ENCODE peak calls at places on chromosomes 16 and 17, in ten cellular contexts. D, R, A, F, B, U, H, C, P and Q are unnamed samples.

GRCh38 chr17:47822785-47823184 is 1.2 kb upstream of the OSBPL7 start:
- DNase-seq in D (no peak), R (no peak), A (no peak), F (no peak), B (no peak), U (no peak), H (no peak), C (no peak), P (no peak), Q (no peak)

GRCh38 chr17:78058001-78058400 is 70.6 kb downstream of the TMC6 start:
- DNase-seq in D (no peak), R (no peak), A (no peak), F (no peak), B (no peak), U (no peak), H (no peak), C (no peak), P (no peak), Q (no peak)

GRCh38 chr17:14744716-14745115 is 443.8 kb downstream of the HS3ST3B1 start:
- DNase-seq in D (peak; percentile 67), R (no peak), A (no peak), F (no peak), B (no peak), U (no peak), H (no peak), C (no peak), P (no peak), Q (no peak)

GRCh38 chr16:16797239-16797638 is 418.3 kb downstream of the NPIPA7 start:
- DNase-seq in D (no peak), R (no peak), A (no peak), F (no peak), B (no peak), U (no peak), H (no peak), C (no peak), P (no peak), Q (no peak)

GRCh38 chr16:11635679-11636171 is 32.5 kb upstream of the SNN start:
- DNase-seq in D (no peak), R (no peak), A (no peak), F (no peak), B (no peak), U (no peak), H (no peak), C (no peak), P (no peak), Q (no peak)

GRCh38 chr16:83924686-83925085 is 25.8 kb downstream of the MLYCD start:
- DNase-seq in D (no peak), R (no peak), A (no peak), F (no peak), B (no peak), U (no peak), H (no peak), C (no peak), P (no peak), Q (no peak)

GRCh38 chr17:79057727-79058400 is 16.8 kb upstream of the ENGASE start:
- DNase-seq in D (no peak), R (no peak), A (no peak), F (no peak), B (no peak), U (no peak), H (no peak), C (no peak), P (no peak), Q (no peak)

GRCh38 chr17:57490890-57491289 is 234.6 kb downstream of the MSI2 start:
- DNase-seq in D (no peak), R (no peak), A (no peak), F (no peak), B (no peak), U (no peak), H (no peak), C (no peak), P (no peak), Q (no peak)

GRCh38 chr17:32671891-32672290 is 185.1 kb downstream of the CDK5R1 start:
- DNase-seq in D (no peak), R (no peak), A (no peak), F (no peak), B (peak; percentile 69), U (no peak), H (no peak), C (no peak), P (no peak), Q (no peak)

GRCh38 chr17:55749985-55750384 is 866 bp upstream of the PCTP start:
- DNase-seq in D (no peak), R (no peak), A (no peak), F (no peak), B (no peak), U (no peak), H (no peak), C (no peak), P (no peak), Q (no peak)

GRCh38 chr16:31214705-31215286 is 877 bp downstream of the TRIM72 start:
- DNase-seq in D (no peak), R (no peak), A (no peak), F (no peak), B (no peak), U (no peak), H (no peak), C (no peak), P (no peak), Q (no peak)

GRCh38 chr17:2975469-2975958 is 87.9 kb downstream of the OR1D5 start:
- DNase-seq in D (no peak), R (no peak), A (no peak), F (no peak), B (peak; percentile 4), U (no peak), H (no peak), C (no peak), P (no peak), Q (no peak)

GRCh38 chr17:32490101-32490482 is 3.3 kb downstream of the CDK5R1 start:
- DNase-seq in D (no peak), R (no peak), A (peak; percentile 10), F (no peak), B (peak; percentile 5), U (no peak), H (no peak), C (no peak), P (no peak), Q (no peak)

GRCh38 chr17:7435676-7436555 is 681 bp downstream of the TMEM102 start:
- DNase-seq in D (no peak), R (peak; percentile 32), A (peak; percentile 29), F (no peak), B (no peak), U (peak; percentile 34), H (no peak), C (peak; percentile 29), P (peak; percentile 42), Q (peak; percentile 11)